ENCODE peak calls at places on chromosome 13, in five cellular contexts. M is HTR-8/SVneo, N is mucosa of gallbladder, Y is activated gamma-delta T cell treated with Interleukin-2 at 50 U/mL for 16 hours, W is T-helper 1 cell. P is an unnamed sample.

GRCh38 chr13:76512676-76513277 is 373.4 kb downstream of the KCTD12 start:
- DNase-seq in M (no peak), N (no peak), Y (no peak), W (no peak), P (no peak)

GRCh38 chr13:21744149-21744548 is 73.3 kb downstream of the FGF9 start:
- DNase-seq in M (no peak), N (no peak), Y (no peak), W (no peak), P (no peak)

GRCh38 chr13:60463787-60464186 is 66.8 kb downstream of the TDRD3 start:
- DNase-seq in M (no peak), N (no peak), Y (no peak), W (no peak), P (no peak)

GRCh38 chr13:34207334-34207733 is 389.4 kb downstream of the RFC3 start:
- DNase-seq in M (peak), N (peak), Y (no peak), W (no peak), P (no peak)

GRCh38 chr13:110944121-110944967 is 29.5 kb upstream of the ANKRD10 start:
- DNase-seq in M (peak), N (no peak), Y (no peak), W (no peak), P (peak)

GRCh38 chr13:40402931-40403412 is 263.5 kb downstream of the FOXO1 start:
- DNase-seq in M (peak), N (no peak), Y (no peak), W (no peak), P (no peak)

GRCh38 chr13:85332595-85332994 is 466.6 kb downstream of the SLITRK6 start:
- DNase-seq in M (no peak), N (no peak), Y (no peak), W (no peak), P (peak)

GRCh38 chr13:20686863-20687579 is 16.5 kb upstream of the IL17D start:
- DNase-seq in M (no peak), N (no peak), Y (no peak), W (no peak), P (no peak)

GRCh38 chr13:113034451-113035208 is 65.6 kb downstream of the MCF2L start:
- DNase-seq in M (peak), N (peak), Y (no peak), W (no peak), P (peak)

GRCh38 chr13:52125547-52125946 is 3.3 kb downstream of the NEK5 start:
- DNase-seq in M (no peak), N (no peak), Y (no peak), W (no peak), P (no peak)

GRCh38 chr13:32309812-32310706 is 5.1 kb downstream of the ZAR1L start:
- DNase-seq in M (no peak), N (peak), Y (no peak), W (no peak), P (no peak)

GRCh38 chr13:27005556-27005955 is 166.1 kb downstream of the USP12 start:
- DNase-seq in M (no peak), N (no peak), Y (no peak), W (no peak), P (no peak)

GRCh38 chr13:74883834-74884233 is 598.1 kb downstream of the TBC1D4 start:
- DNase-seq in M (no peak), N (no peak), Y (no peak), W (no peak), P (no peak)

GRCh38 chr13:43787998-43788397 is 1.2 kb upstream of the ENOX1 start:
- DNase-seq in M (no peak), N (no peak), Y (no peak), W (no peak), P (no peak)

GRCh38 chr13:43786472-43786765 is 353 bp downstream of the ENOX1 start:
- DNase-seq in M (no peak), N (no peak), Y (no peak), W (no peak), P (no peak)

GRCh38 chr13:45925151-45925550 is 73.6 kb upstream of the SIAH3 start:
- DNase-seq in M (no peak), N (no peak), Y (no peak), W (no peak), P (no peak)

GRCh38 chr13:49214917-49215376 is 5.2 kb upstream of the MLNR start:
- DNase-seq in M (no peak), N (no peak), Y (peak), W (peak), P (peak)

P was measured in LNCaP clone FGC.